ENCODE peak calls at places on chromosomes 1 and 21, in four cellular contexts. J is stimulated activated CD4-positive, alpha-beta T cell treated with anti-CD3 and anti-CD28 coated beads, Interleukin-15, amount 100 ng/mL, for 24 hours; K is activated CD4-positive, alpha-beta T cell treated with anti-CD3 and anti-CD28 coated beads, Interleukin-2, amount 10 ng/mL, durations not matched to agents 24 days and 14 days; L is EH. G is an unnamed sample.

GRCh38 chr1:145688328-145688727 is 18.8 kb downstream of the PDZK1 start:
- DNase-seq in J (no peak), K (no peak), L (no peak), G (no peak)

GRCh38 chr1:72412286-72412685 is 129.9 kb upstream of the NEGR1 start:
- DNase-seq in J (no peak), K (no peak), L (peak; percentile 31), G (no peak)

GRCh38 chr1:208025036-208025435 is 114.1 kb upstream of the CD34 start:
- DNase-seq in J (no peak), K (no peak), L (peak; percentile 26), G (peak; percentile 76)

GRCh38 chr21:39882186-39882882 is 15.1 kb downstream of the PCP4 start:
- DNase-seq in J (no peak), K (no peak), L (no peak), G (no peak)

GRCh38 chr1:195745170-195746009 is 862.9 kb downstream of the KCNT2 start:
- DNase-seq in J (no peak), K (no peak), L (peak; percentile 43), G (no peak)

GRCh38 chr1:220492671-220493070 is 35.3 kb upstream of the MARK1 start:
- DNase-seq in J (no peak), K (no peak), L (no peak), G (no peak)

GRCh38 chr1:37484325-37485051 is 10.1 kb downstream of the ZC3H12A start:
- DNase-seq in J (peak; percentile 19), K (no peak), L (no peak), G (no peak)

GRCh38 chr1:230043102-230043501 is 23.9 kb upstream of the GALNT2 start:
- DNase-seq in J (no peak), K (no peak), L (no peak), G (no peak)

GRCh38 chr1:33986389-33987095 is 122.7 kb downstream of the HMGB4 start:
- DNase-seq in J (no peak), K (no peak), L (peak; percentile 70), G (peak; percentile 81)

GRCh38 chr1:29854700-29855276 is 618.5 kb downstream of the PTPRU start:
- DNase-seq in J (no peak), K (no peak), L (no peak), G (peak; percentile 55)

GRCh38 chr1:178267646-178268094 is 173.8 kb downstream of the RASAL2 start:
- DNase-seq in J (no peak), K (no peak), L (peak; percentile 71), G (peak; percentile 56)

GRCh38 chr1:111598534-111598933 is 21.1 kb upstream of the RAP1A start:
- DNase-seq in J (peak; percentile 30), K (peak; percentile 85), L (no peak), G (no peak)

GRCh38 chr1:7375329-7375728 is 395.8 kb upstream of the VAMP3 start:
- DNase-seq in J (no peak), K (no peak), L (no peak), G (no peak)

GRCh38 chr1:236608930-236609726 is 4.8 kb upstream of the HEATR1 start:
- DNase-seq in J (peak; percentile 52), K (peak; percentile 58), L (peak; percentile 61), G (peak; percentile 56)

GRCh38 chr1:228781161-228781771 is 46.0 kb downstream of the RHOU start:
- DNase-seq in J (no peak), K (no peak), L (peak; percentile 43), G (no peak)

GRCh38 chr1:86782482-86782881 is 78.1 kb downstream of the SH3GLB1 start:
- DNase-seq in J (no peak), K (no peak), L (no peak), G (no peak)

GRCh38 chr1:59879556-59879955 is 47.0 kb downstream of the CYP2J2 start:
- DNase-seq in J (peak; percentile 59), K (peak; percentile 82), L (peak; percentile 60), G (peak; percentile 49)

GRCh38 chr1:84611796-84612195 is 37.6 kb upstream of the CTBS start:
- DNase-seq in J (no peak), K (no peak), L (peak; percentile 71), G (peak; percentile 58)

GRCh38 chr1:1305300-1306069 is 2.2 kb downstream of the ACAP3 start:
- DNase-seq in J (peak; percentile 76), K (peak; percentile 91), L (peak; percentile 85), G (peak; percentile 85)

GRCh38 chr1:63557365-63557987 is 34.2 kb downstream of the EFCAB7 start:
- DNase-seq in J (peak; percentile 35), K (peak; percentile 66), L (peak; percentile 46), G (peak; percentile 37)

GRCh38 chr1:197485790-197486189 is 217.7 kb downstream of the CRB1 start:
- DNase-seq in J (no peak), K (no peak), L (peak; percentile 13), G (no peak)

GRCh38 chr1:215290018-215290417 is 207.5 kb downstream of the KCNK2 start:
- DNase-seq in J (no peak), K (no peak), L (peak; percentile 61), G (no peak)

GRCh38 chr1:207366022-207366421 is 44.5 kb downstream of the CD55 start:
- DNase-seq in J (no peak), K (no peak), L (no peak), G (no peak)